ENCODE peak calls at places on chromosomes 16 and 17, in seven cellular contexts. One of them, this sample, is unnamed.

GRCh38 chr16:70804153-70804728 is 3.3 kb upstream of the VAC14 start:
- DNase-seq in aorta: no peak
- DNase-seq in fibroblast of lung: peak; percentile 85
- DNase-seq in AG10803: peak; percentile 90
- DNase-seq in heart right ventricle: no peak
- DNase-seq in IMR-90: peak; percentile 93
- DNase-seq in epithelial cell of esophagus: peak; percentile 94
- DNase-seq in this sample: peak; percentile 98

GRCh38 chr17:61144876-61145564 is 254.6 kb upstream of the TBX2 start:
- DNase-seq in AG10803: no peak
- DNase-seq in IMR-90: no peak
- DNase-seq in epithelial cell of esophagus: no peak
- DNase-seq in fibroblast of lung: no peak
- DNase-seq in aorta: no peak
- DNase-seq in heart right ventricle: no peak
- DNase-seq in this sample: peak; percentile 53

GRCh38 chr17:41009301-41009760 is 403 bp upstream of the KRTAP3-1 start:
- DNase-seq in aorta: no peak
- DNase-seq in fibroblast of lung: no peak
- DNase-seq in IMR-90: no peak
- DNase-seq in heart right ventricle: no peak
- DNase-seq in epithelial cell of esophagus: peak; percentile 27
- DNase-seq in AG10803: no peak
- DNase-seq in this sample: no peak

GRCh38 chr17:6299275-6299674 is 135.6 kb downstream of the AIPL1 start:
- DNase-seq in epithelial cell of esophagus: peak; percentile 7
- DNase-seq in IMR-90: no peak
- DNase-seq in aorta: no peak
- DNase-seq in AG10803: no peak
- DNase-seq in heart right ventricle: no peak
- DNase-seq in fibroblast of lung: no peak
- DNase-seq in this sample: no peak

GRCh38 chr17:65634533-65634932 is 73.1 kb upstream of the AXIN2 start:
- DNase-seq in epithelial cell of esophagus: no peak
- DNase-seq in aorta: no peak
- DNase-seq in heart right ventricle: no peak
- DNase-seq in AG10803: no peak
- DNase-seq in IMR-90: no peak
- DNase-seq in fibroblast of lung: no peak
- DNase-seq in this sample: no peak

GRCh38 chr17:29731589-29731929 is 108.8 kb upstream of the CORO6 start:
- DNase-seq in IMR-90: no peak
- DNase-seq in AG10803: no peak
- DNase-seq in aorta: no peak
- DNase-seq in epithelial cell of esophagus: no peak
- DNase-seq in heart right ventricle: no peak
- DNase-seq in fibroblast of lung: no peak
- DNase-seq in this sample: no peak

GRCh38 chr17:48494335-48494734 is 36.5 kb downstream of the HOXB1 start:
- DNase-seq in aorta: no peak
- DNase-seq in IMR-90: peak; percentile 90
- DNase-seq in AG10803: peak; percentile 69
- DNase-seq in heart right ventricle: no peak
- DNase-seq in fibroblast of lung: peak; percentile 90
- DNase-seq in epithelial cell of esophagus: peak; percentile 72
- DNase-seq in this sample: peak; percentile 91

GRCh38 chr17:32298298-32298697 is 32.7 kb downstream of the RHBDL3 start:
- DNase-seq in fibroblast of lung: peak; percentile 3
- DNase-seq in IMR-90: no peak
- DNase-seq in aorta: no peak
- DNase-seq in epithelial cell of esophagus: no peak
- DNase-seq in heart right ventricle: no peak
- DNase-seq in AG10803: peak; percentile 29
- DNase-seq in this sample: no peak

GRCh38 chr17:44672479-44673093 is 16.3 kb downstream of the MEIOC start:
- DNase-seq in IMR-90: peak; percentile 34
- DNase-seq in aorta: no peak
- DNase-seq in epithelial cell of esophagus: peak; percentile 32
- DNase-seq in fibroblast of lung: peak; percentile 59
- DNase-seq in heart right ventricle: no peak
- DNase-seq in AG10803: peak; percentile 45
- DNase-seq in this sample: peak; percentile 31

GRCh38 chr17:83149326-83149725 is 69.9 kb downstream of the METRNL start:
- DNase-seq in IMR-90: no peak
- DNase-seq in heart right ventricle: no peak
- DNase-seq in AG10803: no peak
- DNase-seq in epithelial cell of esophagus: no peak
- DNase-seq in aorta: peak; percentile 59
- DNase-seq in fibroblast of lung: no peak
- DNase-seq in this sample: no peak

GRCh38 chr17:75060434-75061054 is 13.5 kb downstream of the KCTD2 start:
- DNase-seq in heart right ventricle: no peak
- DNase-seq in fibroblast of lung: no peak
- DNase-seq in AG10803: no peak
- DNase-seq in aorta: peak; percentile 63
- DNase-seq in epithelial cell of esophagus: no peak
- DNase-seq in IMR-90: no peak
- DNase-seq in this sample: no peak

GRCh38 chr17:19648475-19649406 is at the start of gene ALDH3A2:
- DNase-seq in aorta: peak; percentile 100
- DNase-seq in heart right ventricle: peak; percentile 97
- DNase-seq in fibroblast of lung: peak; percentile 89
- DNase-seq in IMR-90: peak; percentile 79
- DNase-seq in AG10803: peak; percentile 91
- DNase-seq in epithelial cell of esophagus: peak; percentile 95
- DNase-seq in this sample: peak; percentile 89

GRCh38 chr17:79749156-79749815 is 18.5 kb downstream of the ENPP7 start:
- DNase-seq in AG10803: peak; percentile 79
- DNase-seq in aorta: no peak
- DNase-seq in fibroblast of lung: peak; percentile 67
- DNase-seq in IMR-90: peak; percentile 73
- DNase-seq in heart right ventricle: no peak
- DNase-seq in epithelial cell of esophagus: peak; percentile 18
- DNase-seq in this sample: peak; percentile 80

GRCh38 chr17:79747508-79748295 is 17.0 kb downstream of the ENPP7 start:
- DNase-seq in IMR-90: no peak
- DNase-seq in epithelial cell of esophagus: no peak
- DNase-seq in heart right ventricle: no peak
- DNase-seq in aorta: no peak
- DNase-seq in AG10803: no peak
- DNase-seq in fibroblast of lung: no peak
- DNase-seq in this sample: no peak

GRCh38 chr17:79748296-79749099 is 17.8 kb downstream of the ENPP7 start:
- DNase-seq in fibroblast of lung: no peak
- DNase-seq in aorta: no peak
- DNase-seq in epithelial cell of esophagus: no peak
- DNase-seq in AG10803: no peak
- DNase-seq in IMR-90: no peak
- DNase-seq in heart right ventricle: no peak
- DNase-seq in this sample: no peak

GRCh38 chr17:79745641-79746105 is 14.9 kb downstream of the ENPP7 start:
- DNase-seq in AG10803: no peak
- DNase-seq in fibroblast of lung: no peak
- DNase-seq in epithelial cell of esophagus: peak; percentile 23
- DNase-seq in aorta: no peak
- DNase-seq in heart right ventricle: no peak
- DNase-seq in IMR-90: no peak
- DNase-seq in this sample: no peak

DNA sequence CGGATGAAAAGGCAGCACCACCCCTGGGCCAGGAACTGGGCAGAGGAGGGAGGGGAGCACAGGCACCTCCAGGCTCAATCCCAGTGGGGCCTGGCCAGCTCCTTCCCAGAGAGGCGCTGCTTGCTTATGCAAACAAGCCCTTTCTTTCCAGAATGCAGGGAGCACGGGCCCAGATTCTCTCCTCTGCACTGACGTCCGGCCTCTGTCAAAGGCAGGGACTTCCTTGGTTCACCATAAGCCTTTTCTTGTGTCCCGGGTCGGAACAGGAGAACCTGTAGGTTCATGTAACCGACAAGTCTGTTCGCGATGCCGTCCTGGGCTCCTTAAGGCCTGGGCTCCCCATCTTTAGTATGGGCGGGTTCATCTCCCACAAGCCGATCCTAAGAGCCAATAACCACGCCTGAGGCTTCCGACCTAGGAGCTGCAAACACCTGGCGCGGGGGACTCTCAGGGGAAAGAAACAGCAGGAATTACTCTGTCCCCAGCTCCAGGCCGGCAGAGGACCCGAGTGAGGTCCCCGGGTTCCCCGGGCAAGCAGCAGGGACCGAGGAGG is 16.3 kb downstream of the ENPP7 start:
- DNase-seq in AG10803: no peak
- DNase-seq in fibroblast of lung: no peak
- DNase-seq in IMR-90: no peak
- DNase-seq in aorta: no peak
- DNase-seq in heart right ventricle: no peak
- DNase-seq in epithelial cell of esophagus: peak; percentile 6
- DNase-seq in this sample: no peak
- H3K4me3 ChIP-seq in AG10803: no peak overlapping the region
- H3K4me3 ChIP-seq in fibroblast of lung: no peak overlapping the region
- H3K4me3 ChIP-seq in IMR-90: no peak overlapping the region
- H3K4me3 ChIP-seq in aorta: no peak overlapping the region
- H3K4me3 ChIP-seq in heart right ventricle: no peak overlapping the region
- H3K4me3 ChIP-seq in epithelial cell of esophagus: no peak overlapping the region
- H3K4me3 ChIP-seq in this sample: no peak overlapping the region

DNA sequence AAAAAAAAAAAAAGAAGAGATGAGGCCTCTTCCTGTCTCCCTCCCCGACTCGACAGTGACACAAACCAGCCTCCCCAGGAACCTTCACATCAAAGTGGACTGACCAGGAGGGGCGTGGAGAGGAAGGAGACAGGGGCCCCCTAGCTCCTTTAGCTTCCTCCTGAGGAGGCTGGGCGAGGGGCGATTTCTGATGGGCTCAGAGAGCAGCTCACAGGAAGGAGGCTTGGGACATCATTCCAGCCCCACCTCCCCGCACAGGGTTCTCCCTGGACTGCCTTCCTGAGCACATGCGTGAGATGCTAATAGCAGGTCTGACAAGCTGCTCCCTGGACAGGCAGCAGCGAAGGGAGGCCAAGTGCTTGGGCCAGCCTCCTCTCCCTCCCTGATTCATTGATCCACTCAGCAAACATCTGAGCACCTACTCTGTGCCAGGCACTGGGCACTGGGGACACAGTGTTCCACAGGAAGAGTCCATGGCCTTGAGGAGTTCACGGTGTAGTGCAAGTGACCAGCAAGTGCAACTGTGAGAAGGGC is 14.4 kb upstream of the DOK4 start:
- DNase-seq in IMR-90: no peak
- DNase-seq in AG10803: no peak
- DNase-seq in heart right ventricle: no peak
- DNase-seq in fibroblast of lung: no peak
- DNase-seq in epithelial cell of esophagus: no peak
- DNase-seq in aorta: no peak
- DNase-seq in this sample: no peak
- H3K4me3 ChIP-seq in IMR-90: no peak overlapping the region
- H3K4me3 ChIP-seq in AG10803: no peak overlapping the region
- H3K4me3 ChIP-seq in heart right ventricle: no peak overlapping the region
- H3K4me3 ChIP-seq in fibroblast of lung: no peak overlapping the region
- H3K4me3 ChIP-seq in epithelial cell of esophagus: no peak overlapping the region
- H3K4me3 ChIP-seq in aorta: no peak overlapping the region
- H3K4me3 ChIP-seq in this sample: no peak overlapping the region

GRCh38 chr17:42268236-42268635 is 8.0 kb downstream of the STAT5B start:
- DNase-seq in AG10803: no peak
- DNase-seq in IMR-90: no peak
- DNase-seq in epithelial cell of esophagus: no peak
- DNase-seq in fibroblast of lung: no peak
- DNase-seq in heart right ventricle: no peak
- DNase-seq in aorta: no peak
- DNase-seq in this sample: no peak
- H3K4me3 ChIP-seq in AG10803: no peak overlapping the region
- H3K4me3 ChIP-seq in IMR-90: no peak overlapping the region
- H3K4me3 ChIP-seq in epithelial cell of esophagus: no peak overlapping the region
- H3K4me3 ChIP-seq in fibroblast of lung: no peak overlapping the region
- H3K4me3 ChIP-seq in heart right ventricle: no peak overlapping the region
- H3K4me3 ChIP-seq in aorta: no peak overlapping the region
- H3K4me3 ChIP-seq in this sample: no peak overlapping the region

GRCh38 chr17:38705523-38705802 is 390 bp downstream of the MLLT6 start:
- DNase-seq in IMR-90: no peak
- DNase-seq in heart right ventricle: no peak
- DNase-seq in fibroblast of lung: no peak
- DNase-seq in epithelial cell of esophagus: no peak
- DNase-seq in aorta: no peak
- DNase-seq in AG10803: no peak
- DNase-seq in this sample: no peak
- H3K4me3 ChIP-seq in IMR-90: peak overlapping the region; percentile 68
- H3K4me3 ChIP-seq in heart right ventricle: peak overlapping the region; percentile 88
- H3K4me3 ChIP-seq in fibroblast of lung: peak overlapping the region; percentile 81
- H3K4me3 ChIP-seq in epithelial cell of esophagus: peak overlapping the region; percentile 73
- H3K4me3 ChIP-seq in aorta: peak overlapping the region; percentile 87
- H3K4me3 ChIP-seq in AG10803: peak overlapping the region; percentile 74
- H3K4me3 ChIP-seq in this sample: peak overlapping the region; percentile 75

DNA sequence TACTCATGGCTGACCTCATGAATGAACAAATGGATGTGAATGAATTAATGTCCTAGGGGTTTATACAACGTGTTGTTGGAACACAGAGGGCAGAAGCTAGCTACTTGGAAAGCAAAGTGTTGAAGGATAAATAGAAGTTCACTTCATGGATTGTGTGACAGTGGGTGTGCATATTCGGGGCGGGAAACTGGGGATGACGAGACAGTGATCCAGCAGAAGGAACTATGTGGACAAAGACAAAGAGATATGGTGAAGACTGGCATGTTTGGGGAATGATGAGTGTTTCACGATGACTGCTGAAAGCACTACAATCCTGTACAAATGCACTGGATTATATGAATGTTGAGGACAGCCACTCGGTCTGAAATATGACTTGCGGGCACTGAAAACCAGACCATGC is 250.5 kb upstream of the C16orf82 start:
- DNase-seq in IMR-90: no peak
- DNase-seq in heart right ventricle: no peak
- DNase-seq in fibroblast of lung: peak; percentile 51
- DNase-seq in aorta: no peak
- DNase-seq in epithelial cell of esophagus: no peak
- DNase-seq in AG10803: peak; percentile 7
- DNase-seq in this sample: peak; percentile 10
- H3K4me3 ChIP-seq in IMR-90: no peak overlapping the region
- H3K4me3 ChIP-seq in heart right ventricle: no peak overlapping the region
- H3K4me3 ChIP-seq in fibroblast of lung: no peak overlapping the region
- H3K4me3 ChIP-seq in aorta: no peak overlapping the region
- H3K4me3 ChIP-seq in epithelial cell of esophagus: no peak overlapping the region
- H3K4me3 ChIP-seq in AG10803: no peak overlapping the region
- H3K4me3 ChIP-seq in this sample: no peak overlapping the region